ENCODE peak calls at places on chromosomes 11 and 22, in eight cellular contexts. A, M, H, D, G, P, U and F are unnamed samples.

GRCh38 chr11:128841461-128842072 is 25.5 kb downstream of the KCNJ1 start:
- DNase-seq in A (no peak), M (no peak), H (no peak), D (no peak), G (no peak), P (no peak), U (no peak), F (no peak)

GRCh38 chr11:64234840-64235379 is 526 bp downstream of the VEGFB start:
- DNase-seq in A (no peak), M (no peak), H (peak; percentile 93), D (no peak), G (no peak), P (peak; percentile 60), U (no peak), F (no peak)

GRCh38 chr11:40274017-40274416 is 1185.4 kb downstream of the LRRC4C start:
- DNase-seq in A (peak; percentile 97), M (peak; percentile 19), H (no peak), D (no peak), G (no peak), P (no peak), U (no peak), F (no peak)

GRCh38 chr22:45885941-45886395 is 91.0 kb downstream of the WNT7B start:
- DNase-seq in A (no peak), M (no peak), H (peak; percentile 67), D (no peak), G (no peak), P (no peak), U (no peak), F (no peak)

GRCh38 chr22:46349681-46350080 is 14.2 kb downstream of the TRMU start:
- DNase-seq in A (peak; percentile 54), M (no peak), H (peak; percentile 42), D (no peak), G (no peak), P (no peak), U (no peak), F (no peak)

GRCh38 chr11:12159351-12160099 is 49.1 kb downstream of the MICAL2 start:
- DNase-seq in A (peak; percentile 93), M (peak; percentile 81), H (no peak), D (no peak), G (peak; percentile 69), P (no peak), U (no peak), F (no peak)

GRCh38 chr11:133134561-133135173 is 397.6 kb downstream of the OPCML start:
- DNase-seq in A (peak; percentile 9), M (no peak), H (no peak), D (peak; percentile 80), G (peak; percentile 8), P (peak; percentile 76), U (peak; percentile 55), F (peak; percentile 76)

GRCh38 chr11:27456140-27456801 is 16.3 kb downstream of the LGR4 start:
- DNase-seq in A (peak; percentile 61), M (no peak), H (no peak), D (no peak), G (no peak), P (no peak), U (no peak), F (no peak)

GRCh38 chr22:43230983-43231723 is 44.2 kb upstream of the TTLL12 start:
- DNase-seq in A (no peak), M (no peak), H (peak; percentile 86), D (peak; percentile 80), G (peak; percentile 60), P (peak; percentile 66), U (peak; percentile 75), F (no peak)

GRCh38 chr22:48517039-48518030 is 1310.3 kb downstream of the BRD1 start:
- DNase-seq in A (no peak), M (no peak), H (no peak), D (no peak), G (peak; percentile 11), P (no peak), U (no peak), F (no peak)

GRCh38 chr11:17145972-17146371 is 61.8 kb downstream of the PIK3C2A start:
- DNase-seq in A (no peak), M (no peak), H (no peak), D (no peak), G (no peak), P (no peak), U (no peak), F (no peak)

GRCh38 chr22:41197046-41197807 is 7.9 kb upstream of the L3MBTL2 start:
- DNase-seq in A (peak; percentile 16), M (no peak), H (peak; percentile 94), D (peak; percentile 86), G (peak; percentile 68), P (peak; percentile 83), U (peak; percentile 70), F (peak; percentile 78)

GRCh38 chr22:39094717-39095389 is 2.2 kb upstream of the APOBEC3H start:
- DNase-seq in A (no peak), M (no peak), H (no peak), D (no peak), G (no peak), P (no peak), U (no peak), F (no peak)

GRCh38 chr22:19121631-19122142 is 525 bp downstream of the DGCR2 start:
- DNase-seq in A (peak; percentile 22), M (no peak), H (peak; percentile 91), D (peak; percentile 65), G (peak; percentile 15), P (peak; percentile 65), U (peak; percentile 47), F (peak; percentile 39)

GRCh38 chr11:41431784-41432183 is 27.7 kb downstream of the LRRC4C start:
- DNase-seq in A (no peak), M (no peak), H (no peak), D (peak; percentile 18), G (no peak), P (no peak), U (no peak), F (peak; percentile 42)
- TF ChIP-seq CTCF in A (peak; percentile 45), M (no peak), H (peak; percentile 27), D (peak; percentile 59), G (no peak), P (no peak), U (peak; percentile 73), F (no peak)

GRCh38 chr11:107468596-107468995 is 11.0 kb upstream of the CWF19L2 start:
- DNase-seq in A (no peak), M (no peak), H (no peak), D (no peak), G (no peak), P (no peak), U (no peak), F (no peak)
- TF ChIP-seq CTCF in A (no peak), M (no peak), H (no peak), D (no peak), G (no peak), P (no peak), U (no peak), F (no peak)

GRCh38 chr11:1457856-1458255 is 28.7 kb downstream of the MOB2 start:
- DNase-seq in A (no peak), M (no peak), H (no peak), D (no peak), G (no peak), P (no peak), U (no peak), F (no peak)

GRCh38 chr11:1457326-1457680 is 29.3 kb downstream of the MOB2 start:
- DNase-seq in A (no peak), M (no peak), H (no peak), D (no peak), G (no peak), P (no peak), U (no peak), F (no peak)

GRCh38 chr11:1459739-1460395 is 26.7 kb downstream of the MOB2 start:
- DNase-seq in A (no peak), M (no peak), H (no peak), D (no peak), G (no peak), P (no peak), U (no peak), F (no peak)

GRCh38 chr11:1459219-1459575 is 27.4 kb downstream of the MOB2 start:
- DNase-seq in A (no peak), M (no peak), H (no peak), D (no peak), G (no peak), P (no peak), U (no peak), F (no peak)

GRCh38 chr11:1458340-1459218 is 28.0 kb downstream of the MOB2 start:
- DNase-seq in A (no peak), M (no peak), H (no peak), D (peak; percentile 77), G (no peak), P (peak; percentile 82), U (no peak), F (peak; percentile 72)
- TF ChIP-seq CTCF in A (no peak), M (peak; percentile 38), H (peak; percentile 30), D (peak; percentile 62), G (peak; percentile 18), P (no peak), U (no peak), F (no peak)

DNA sequence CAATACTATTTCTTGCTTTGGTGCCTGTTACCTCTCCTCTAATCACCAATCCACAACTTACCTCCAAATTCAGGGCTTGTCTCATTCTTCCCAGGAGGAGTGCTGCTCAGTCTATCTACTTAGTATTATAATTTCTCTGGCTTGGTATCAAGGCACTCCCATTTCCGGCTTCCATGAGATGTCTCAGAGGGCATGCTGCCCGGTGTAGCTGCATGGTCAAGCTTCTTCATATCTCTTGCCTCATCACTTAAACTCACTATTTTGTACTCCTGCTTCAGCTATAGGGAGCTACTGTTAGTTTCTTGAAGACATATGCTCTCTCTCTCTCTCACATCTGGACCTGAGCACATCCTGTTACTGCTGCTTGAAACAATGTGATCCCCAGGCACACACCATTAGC is 182.7 kb upstream of the SYN3 start:
- DNase-seq in A (no peak), M (no peak), H (no peak), D (no peak), G (no peak), P (no peak), U (no peak), F (no peak)
- TF ChIP-seq CTCF in A (no peak), M (no peak), H (no peak), D (no peak), G (no peak), P (no peak), U (no peak), F (no peak)

GRCh38 chr11:2269601-2270321 is 627 bp downstream of the ASCL2 start:
- DNase-seq in A (peak; percentile 49), M (no peak), H (peak; percentile 90), D (peak; percentile 75), G (peak; percentile 56), P (peak; percentile 74), U (peak; percentile 44), F (peak; percentile 62)
- TF ChIP-seq CTCF in A (no peak), M (no peak), H (peak; percentile 15), D (no peak), G (peak; percentile 35), P (no peak), U (peak; percentile 53), F (no peak)